ENCODE peak calls at places on chromosomes 11 and 22, in five cellular contexts. F is cardiac muscle cell, W is ovary, S is A549, X is IMR-90. Y is an unnamed sample.
A peak's percentile ranks its signal among the peaks of the same experiment; 100 is the strongest.

GRCh38 chr11:41879186-41879738 is 419.8 kb upstream of the LRRC4C start:
- DNase-seq in F (no peak), W (no peak), S (peak; percentile 33), X (no peak), Y (no peak)

GRCh38 chr11:66556086-66556485 is 9.4 kb downstream of the ACTN3 start:
- DNase-seq in F (no peak), W (no peak), S (no peak), X (no peak), Y (no peak)

GRCh38 chr11:47269002-47269828 is 718 bp upstream of the MADD start:
- DNase-seq in F (peak; percentile 94), W (peak; percentile 91), S (peak; percentile 88), X (peak; percentile 82), Y (peak; percentile 95)

GRCh38 chr11:63682045-63682915 is 980 bp downstream of the RTN3 start:
- DNase-seq in F (peak; percentile 37), W (peak; percentile 42), S (peak; percentile 11), X (no peak), Y (peak; percentile 33)

GRCh38 chr22:44586337-44586990 is 88.4 kb upstream of the RTL6 start:
- DNase-seq in F (no peak), W (no peak), S (no peak), X (no peak), Y (no peak)

GRCh38 chr22:20524004-20524481 is 16.6 kb downstream of the MED15 start:
- DNase-seq in F (no peak), W (no peak), S (no peak), X (peak; percentile 65), Y (no peak)

GRCh38 chr11:47896199-47896598 is 48.0 kb upstream of the NUP160 start:
- DNase-seq in F (no peak), W (no peak), S (no peak), X (no peak), Y (no peak)

GRCh38 chr22:38257650-38258246 is 15.1 kb downstream of the TMEM184B start:
- DNase-seq in F (no peak), W (peak; percentile 61), S (no peak), X (no peak), Y (no peak)

DNA sequence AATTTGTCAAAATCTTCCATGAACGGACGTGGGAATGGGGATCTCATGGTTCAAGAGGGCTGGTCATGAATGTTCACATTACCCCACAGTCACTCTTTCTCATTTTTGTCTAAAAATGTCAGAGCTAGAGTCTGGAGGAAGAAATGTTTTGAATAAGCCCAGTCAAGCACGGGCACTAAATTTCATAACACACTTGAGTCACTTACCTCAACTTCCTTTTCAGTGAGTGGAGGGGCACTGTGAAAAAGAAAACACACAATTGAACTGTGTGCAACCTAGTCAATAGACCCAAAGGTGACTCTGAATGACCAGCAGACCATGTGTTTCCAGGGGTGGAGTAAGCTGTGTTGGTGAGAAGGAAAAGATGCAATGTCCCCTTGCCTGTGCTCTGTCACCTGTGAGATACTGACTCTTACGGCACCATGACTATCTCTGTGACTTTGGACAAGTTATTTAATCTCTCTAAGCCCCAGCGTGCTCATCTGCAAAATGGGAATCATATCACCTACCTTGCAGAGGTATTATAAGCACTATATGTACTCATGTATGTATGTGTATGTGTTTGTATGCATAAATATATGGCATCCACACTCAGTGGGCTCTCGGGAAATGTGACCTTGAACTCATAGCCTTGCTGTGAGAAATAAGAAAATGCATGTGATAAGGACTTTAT is 38.2 kb upstream of the LYVE1 start:
- DNase-seq in F (peak; percentile 64), W (no peak), S (no peak), X (peak; percentile 86), Y (no peak)
- H3K4me1 ChIP-seq in F (peaks cover 3% of the 10 kb centered on the region), W (peaks cover 12% of the 10 kb centered on the region), S (no peaks in the 10 kb centered on the region), X (peaks cover 29% of the 10 kb centered on the region), Y (peaks cover 75% of the 10 kb centered on the region)

GRCh38 chr11:33723238-33723881 is 12.9 kb downstream of the CD59 start:
- DNase-seq in F (peak; percentile 87), W (no peak), S (peak; percentile 94), X (peak; percentile 96), Y (peak; percentile 61)

GRCh38 chr11:33721291-33721840 is 14.9 kb downstream of the CD59 start:
- DNase-seq in F (peak; percentile 43), W (no peak), S (no peak), X (peak; percentile 79), Y (no peak)

GRCh38 chr11:33722579-33723234 is 13.5 kb downstream of the CD59 start:
- DNase-seq in F (peak; percentile 32), W (no peak), S (peak; percentile 58), X (peak; percentile 80), Y (peak; percentile 75)

GRCh38 chr11:33719587-33719986 is 16.6 kb downstream of the CD59 start:
- DNase-seq in F (no peak), W (no peak), S (no peak), X (no peak), Y (no peak)

DNA sequence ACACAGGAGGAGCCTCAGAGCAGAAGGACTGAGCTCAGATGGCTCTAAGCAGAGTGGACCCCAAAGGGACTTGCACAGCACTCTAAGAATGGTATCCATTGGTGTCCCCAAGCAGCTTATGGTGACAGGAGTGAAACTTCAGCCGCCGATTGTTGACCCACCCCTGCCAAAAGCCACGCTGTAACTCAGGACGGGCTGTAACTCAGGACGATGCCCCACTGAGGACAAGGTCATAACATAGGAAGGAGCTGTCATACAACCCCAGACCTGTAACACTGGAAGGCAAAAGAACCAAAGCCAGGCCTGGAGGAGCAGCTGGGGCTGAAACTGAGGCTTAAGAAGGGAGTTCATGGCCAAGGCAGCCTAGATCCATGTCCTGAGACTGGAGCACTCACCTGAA is 14.2 kb downstream of the CD59 start:
- DNase-seq in F (no peak), W (no peak), S (no peak), X (no peak), Y (no peak)
- H3K4me1 ChIP-seq in F (peaks cover 15% of the 10 kb centered on the region), W (peaks cover 25% of the 10 kb centered on the region), S (peaks cover 65% of the 10 kb centered on the region), X (peaks cover 36% of the 10 kb centered on the region), Y (peaks cover 31% of the 10 kb centered on the region)

GRCh38 chr22:30275625-30276024 is 9.0 kb upstream of the OSM start:
- DNase-seq in F (no peak), W (no peak), S (no peak), X (no peak), Y (no peak)

GRCh38 chr22:30274061-30274812 is 7.6 kb upstream of the OSM start:
- DNase-seq in F (no peak), W (no peak), S (no peak), X (no peak), Y (no peak)

GRCh38 chr22:30270841-30271240 is 4.2 kb upstream of the OSM start:
- DNase-seq in F (peak; percentile 88), W (no peak), S (no peak), X (peak; percentile 81), Y (peak; percentile 70)

GRCh38 chr22:30272781-30273180 is 6.1 kb upstream of the OSM start:
- DNase-seq in F (no peak), W (no peak), S (no peak), X (no peak), Y (no peak)

GRCh38 chr22:30273196-30273595 is 6.5 kb upstream of the OSM start:
- DNase-seq in F (no peak), W (no peak), S (no peak), X (no peak), Y (no peak)
- H3K4me1 ChIP-seq in F (peaks cover 12% of the 10 kb centered on the region), W (no peaks in the 10 kb centered on the region), S (peaks cover 8% of the 10 kb centered on the region), X (peaks cover 6% of the 10 kb centered on the region), Y (no peaks in the 10 kb centered on the region)

GRCh38 chr11:20638074-20638473 is 31.3 kb upstream of the NELL1 start:
- DNase-seq in F (no peak), W (no peak), S (no peak), X (no peak), Y (no peak)
- H3K4me1 ChIP-seq in F (no peaks in the 10 kb centered on the region), W (no peaks in the 10 kb centered on the region), S (no peaks in the 10 kb centered on the region), X (no peaks in the 10 kb centered on the region), Y (no peaks in the 10 kb centered on the region)

DNA sequence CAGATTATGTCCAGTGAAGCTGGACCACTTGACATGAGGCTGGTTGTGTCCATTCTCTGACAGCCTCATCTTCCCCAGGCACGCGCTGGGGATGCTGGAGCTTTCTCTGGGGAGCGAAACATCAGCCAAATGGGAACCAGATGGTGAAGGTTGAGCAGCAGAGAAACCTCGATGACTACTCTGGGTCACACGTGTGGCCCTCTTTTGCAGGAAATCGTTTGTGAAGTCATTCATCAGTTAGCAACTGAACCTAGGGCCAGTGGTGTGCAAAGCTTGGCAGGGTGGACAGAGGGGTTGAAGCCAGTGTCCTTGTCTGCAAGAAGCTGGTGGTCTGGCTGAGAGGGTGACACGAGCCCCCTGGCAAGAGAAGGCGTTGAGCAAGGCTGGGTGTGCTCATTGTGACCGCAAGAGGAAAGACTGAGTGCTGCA is 109.8 kb downstream of the ZBTB16 start:
- DNase-seq in F (no peak), W (no peak), S (no peak), X (no peak), Y (no peak)
- H3K4me1 ChIP-seq in F (peaks cover 62% of the 10 kb centered on the region), W (peaks cover 74% of the 10 kb centered on the region), S (no peaks in the 10 kb centered on the region), X (no peaks in the 10 kb centered on the region), Y (peaks cover 99% of the 10 kb centered on the region)

Y was measured in adrenal gland.